ENCODE peak calls at places on chromosomes 13 and 19, in eight cellular contexts. U is body of pancreas; O is CD8-positive, alpha-beta memory T cell; X is CD4-positive, alpha-beta memory T cell; E is vagina; I is psoas muscle; Q is testis; P is tibial nerve. K is an unnamed sample.

GRCh38 chr13:104645786-104646185 is 1579.6 kb upstream of the SLC10A2 start:
- DNase-seq in U (no peak), O (no peak), X (no peak), E (no peak), I (no peak), Q (no peak), P (no peak), K (no peak)

GRCh38 chr13:98653471-98653985 is 76.6 kb upstream of the STK24 start:
- DNase-seq in U (peak; percentile 92), O (peak; percentile 54), X (peak; percentile 63), E (no peak), I (peak; percentile 79), Q (peak; percentile 88), P (peak; percentile 65), K (peak; percentile 88)

GRCh38 chr13:43306364-43306763 is 283.0 kb downstream of the DNAJC15 start:
- DNase-seq in U (no peak), O (no peak), X (no peak), E (no peak), I (no peak), Q (no peak), P (no peak), K (no peak)

GRCh38 chr13:98923641-98924397 is 54.0 kb downstream of the DOCK9 start:
- DNase-seq in U (no peak), O (no peak), X (no peak), E (no peak), I (no peak), Q (no peak), P (no peak), K (no peak)

GRCh38 chr13:97276862-97277269 is 54.7 kb downstream of the MBNL2 start:
- DNase-seq in U (no peak), O (no peak), X (no peak), E (no peak), I (no peak), Q (no peak), P (no peak), K (no peak)

GRCh38 chr13:28705734-28706133 is 13.0 kb downstream of the SLC46A3 start:
- DNase-seq in U (no peak), O (no peak), X (no peak), E (no peak), I (no peak), Q (no peak), P (no peak), K (no peak)

GRCh38 chr19:4694211-4694987 is 24.3 kb upstream of the MYDGF start:
- DNase-seq in U (no peak), O (no peak), X (no peak), E (peak; percentile 95), I (peak; percentile 97), Q (no peak), P (no peak), K (peak; percentile 77)

GRCh38 chr19:16470911-16471811 is 609 bp downstream of the EPS15L1 start:
- DNase-seq in U (peak; percentile 52), O (peak; percentile 23), X (peak; percentile 13), E (no peak), I (peak; percentile 66), Q (no peak), P (no peak), K (no peak)

GRCh38 chr19:51480590-51480989 is 2.3 kb downstream of the CEACAM18 start:
- DNase-seq in U (no peak), O (no peak), X (no peak), E (no peak), I (no peak), Q (peak; percentile 25), P (no peak), K (no peak)

GRCh38 chr13:21011378-21011777 is 50.0 kb downstream of the LATS2 start:
- DNase-seq in U (no peak), O (no peak), X (no peak), E (no peak), I (no peak), Q (no peak), P (no peak), K (no peak)

GRCh38 chr19:40088299-40089047 is 2.3 kb downstream of the ZNF780A start:
- DNase-seq in U (no peak), O (no peak), X (no peak), E (no peak), I (no peak), Q (no peak), P (no peak), K (no peak)

GRCh38 chr13:32311188-32311897 is 3.8 kb downstream of the ZAR1L start:
- DNase-seq in U (no peak), O (no peak), X (no peak), E (no peak), I (peak; percentile 49), Q (no peak), P (no peak), K (no peak)

GRCh38 chr13:73901324-73902068 is 232.7 kb downstream of the KLF12 start:
- DNase-seq in U (no peak), O (no peak), X (no peak), E (no peak), I (no peak), Q (no peak), P (no peak), K (no peak)

GRCh38 chr13:92175330-92175729 is 776.9 kb downstream of the GPC5 start:
- DNase-seq in U (peak; percentile 22), O (no peak), X (no peak), E (no peak), I (no peak), Q (peak; percentile 37), P (no peak), K (no peak)

DNA sequence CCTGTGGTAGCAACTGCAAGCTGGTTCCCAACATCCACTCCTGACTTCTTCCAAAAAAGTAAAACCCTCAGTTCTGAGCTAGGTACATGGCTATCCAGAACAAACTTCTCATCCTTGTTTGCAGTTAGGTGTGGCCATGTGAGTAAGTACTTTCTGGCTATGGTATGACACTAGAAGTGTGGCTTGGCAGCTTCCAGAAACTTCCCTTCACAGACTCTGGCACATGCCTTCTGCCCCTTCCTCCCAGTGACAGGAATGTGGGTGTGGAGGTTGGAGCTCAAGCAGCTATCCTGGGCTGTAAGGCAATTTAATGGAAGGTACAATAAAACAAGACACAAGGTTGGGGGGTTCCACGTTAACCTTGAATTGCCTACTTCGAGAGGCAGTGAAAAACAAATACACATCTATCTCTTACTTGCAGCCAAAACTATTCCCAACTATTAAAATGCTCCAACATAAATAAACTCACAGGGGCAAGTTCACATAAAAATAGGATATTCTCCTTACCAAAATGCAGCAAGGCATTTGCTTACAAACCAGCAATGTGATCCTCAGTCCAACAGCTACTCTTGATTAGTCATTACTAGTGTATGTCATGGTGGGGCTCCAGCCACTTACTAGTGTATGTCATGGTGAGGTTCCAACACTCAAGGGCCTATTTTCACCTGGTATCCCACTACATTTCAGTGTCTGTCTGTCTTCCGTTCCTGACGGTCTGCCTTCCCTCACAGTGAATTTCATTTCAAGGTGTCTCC is 3.1 kb downstream of the SMG9 start:
- DNase-seq in U (no peak), O (no peak), X (no peak), E (no peak), I (no peak), Q (no peak), P (no peak), K (no peak)
- H3K36me3 ChIP-seq in U (no peaks in the 10 kb centered on the region), O (peaks cover 32% of the 10 kb centered on the region), X (peaks cover 49% of the 10 kb centered on the region), E (peaks cover 41% of the 10 kb centered on the region), I (peaks cover 56% of the 10 kb centered on the region), Q (no peaks in the 10 kb centered on the region), P (peaks cover 2% of the 10 kb centered on the region), K (peaks cover 51% of the 10 kb centered on the region)

DNA sequence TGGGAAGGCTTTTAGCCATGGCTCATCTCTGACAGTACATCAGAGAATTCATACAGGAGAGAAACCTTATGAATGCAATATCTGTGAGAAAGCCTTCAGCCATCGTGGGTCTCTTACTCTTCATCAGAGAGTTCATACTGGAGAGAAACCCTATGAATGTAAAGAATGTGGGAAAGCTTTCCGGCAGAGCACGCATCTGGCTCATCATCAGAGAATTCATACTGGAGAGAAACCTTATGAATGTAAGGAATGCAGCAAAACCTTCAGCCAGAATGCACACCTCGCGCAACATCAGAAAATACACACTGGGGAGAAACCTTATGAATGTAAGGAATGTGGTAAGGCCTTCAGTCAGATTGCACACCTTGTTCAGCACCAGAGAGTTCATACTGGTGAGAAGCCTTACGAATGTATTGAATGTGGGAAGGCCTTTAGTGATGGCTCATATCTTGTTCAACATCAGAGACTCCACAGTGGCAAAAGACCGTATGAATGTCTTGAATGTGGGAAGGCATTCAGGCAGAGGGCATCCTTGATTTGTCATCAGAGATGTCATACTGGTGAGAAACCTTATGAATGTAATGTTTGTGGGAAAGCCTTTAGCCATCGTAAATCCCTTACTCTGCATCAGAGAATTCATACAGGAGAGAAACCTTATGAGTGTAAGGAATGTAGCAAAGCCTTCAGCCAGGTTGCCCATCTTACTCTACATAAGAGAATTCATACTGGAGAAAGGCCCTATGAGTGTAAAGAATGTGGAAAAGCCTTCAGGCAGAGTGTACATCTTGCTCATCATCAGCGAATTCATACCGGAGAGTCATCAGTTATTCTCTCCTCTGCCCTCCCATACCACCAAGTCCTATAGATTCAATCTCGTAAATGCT is 10.7 kb downstream of the ZNF470 start:
- DNase-seq in U (no peak), O (no peak), X (no peak), E (no peak), I (no peak), Q (no peak), P (no peak), K (no peak)
- H3K36me3 ChIP-seq in U (peaks cover 8% of the 10 kb centered on the region), O (peaks cover 12% of the 10 kb centered on the region), X (peaks cover 4% of the 10 kb centered on the region), E (peaks cover 62% of the 10 kb centered on the region), I (peaks cover 41% of the 10 kb centered on the region), Q (no peaks in the 10 kb centered on the region), P (peaks cover 9% of the 10 kb centered on the region), K (peaks cover 45% of the 10 kb centered on the region)

GRCh38 chr13:110682746-110683145 is 23.2 kb downstream of the CARS2 start:
- DNase-seq in U (no peak), O (no peak), X (no peak), E (no peak), I (no peak), Q (no peak), P (no peak), K (no peak)

GRCh38 chr13:110677731-110678545 is 28.0 kb downstream of the CARS2 start:
- DNase-seq in U (no peak), O (no peak), X (no peak), E (no peak), I (no peak), Q (no peak), P (no peak), K (no peak)

GRCh38 chr13:110681868-110682550 is 23.9 kb downstream of the CARS2 start:
- DNase-seq in U (no peak), O (no peak), X (no peak), E (no peak), I (no peak), Q (no peak), P (no peak), K (no peak)

GRCh38 chr13:110683203-110683883 is 22.6 kb downstream of the CARS2 start:
- DNase-seq in U (peak; percentile 27), O (peak; percentile 26), X (peak; percentile 25), E (no peak), I (no peak), Q (peak; percentile 38), P (no peak), K (no peak)

DNA sequence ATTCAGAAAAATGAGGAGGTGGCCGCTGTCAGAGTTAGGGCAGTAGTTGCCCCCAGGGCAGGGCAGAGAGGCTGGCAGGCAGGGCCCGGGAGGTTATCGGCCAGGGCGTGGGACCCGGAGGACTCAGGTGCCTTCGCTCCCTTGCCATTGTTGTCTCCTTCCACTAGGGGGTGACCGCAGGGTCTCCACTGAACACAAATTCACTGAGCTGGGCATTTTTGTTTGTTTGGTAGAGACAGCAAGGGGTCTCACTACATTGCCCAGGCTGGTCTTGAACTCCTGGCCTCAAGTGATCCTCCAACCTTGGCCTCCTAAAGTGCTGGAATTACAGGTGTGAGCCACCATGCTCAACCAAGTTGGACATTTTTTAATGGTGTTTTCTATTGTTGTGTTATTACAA is 25.1 kb downstream of the CARS2 start:
- DNase-seq in U (no peak), O (peak; percentile 21), X (peak; percentile 21), E (no peak), I (no peak), Q (no peak), P (no peak), K (no peak)
- H3K36me3 ChIP-seq in U (no peaks in the 10 kb centered on the region), O (peaks cover 11% of the 10 kb centered on the region), X (peaks cover 41% of the 10 kb centered on the region), E (peaks cover 57% of the 10 kb centered on the region), I (peaks cover 83% of the 10 kb centered on the region), Q (no peaks in the 10 kb centered on the region), P (peaks cover 3% of the 10 kb centered on the region), K (peaks cover 95% of the 10 kb centered on the region)

GRCh38 chr19:45050036-45050435 is 11.2 kb downstream of the CLASRP start:
- DNase-seq in U (no peak), O (no peak), X (no peak), E (no peak), I (no peak), Q (no peak), P (no peak), K (no peak)
- H3K36me3 ChIP-seq in U (no peaks in the 10 kb centered on the region), O (peaks cover 35% of the 10 kb centered on the region), X (peaks cover 29% of the 10 kb centered on the region), E (peaks cover 31% of the 10 kb centered on the region), I (peaks cover 63% of the 10 kb centered on the region), Q (no peaks in the 10 kb centered on the region), P (no peaks in the 10 kb centered on the region), K (peaks cover 58% of the 10 kb centered on the region)

K was measured in stomach.